ENCODE peak calls at places on chromosome 11, in seven cellular contexts. One of them, this sample, is unnamed.

GRCh38 chr11:106794058-106794457 is 224.2 kb downstream of the GUCY1A2 start:
- DNase-seq in EL: peak; percentile 6
- DNase-seq in AG09319: no peak
- DNase-seq in HS-5: peak; percentile 4
- DNase-seq in GM06990: no peak
- DNase-seq in PC-3: no peak
- DNase-seq in choroid plexus epithelial cell: peak; percentile 18
- DNase-seq in this sample: no peak

GRCh38 chr11:63770763-63771162 is 2.2 kb upstream of the ZFTA start:
- DNase-seq in EL: no peak
- DNase-seq in AG09319: no peak
- DNase-seq in HS-5: no peak
- DNase-seq in GM06990: no peak
- DNase-seq in PC-3: no peak
- DNase-seq in choroid plexus epithelial cell: no peak
- DNase-seq in this sample: no peak

GRCh38 chr11:70482529-70482917 is 84.2 kb downstream of the CTTN start:
- DNase-seq in EL: peak; percentile 9
- DNase-seq in AG09319: no peak
- DNase-seq in HS-5: no peak
- DNase-seq in GM06990: no peak
- DNase-seq in PC-3: no peak
- DNase-seq in choroid plexus epithelial cell: peak; percentile 55
- DNase-seq in this sample: no peak

GRCh38 chr11:46450846-46451470 is 59.4 kb upstream of the CHRM4 start:
- DNase-seq in EL: no peak
- DNase-seq in AG09319: no peak
- DNase-seq in HS-5: no peak
- DNase-seq in GM06990: no peak
- DNase-seq in PC-3: no peak
- DNase-seq in choroid plexus epithelial cell: peak; percentile 52
- DNase-seq in this sample: no peak

GRCh38 chr11:76638267-76639197 is 32.0 kb downstream of the LRRC32 start:
- DNase-seq in EL: no peak
- DNase-seq in AG09319: no peak
- DNase-seq in HS-5: no peak
- DNase-seq in GM06990: no peak
- DNase-seq in PC-3: no peak
- DNase-seq in choroid plexus epithelial cell: no peak
- DNase-seq in this sample: no peak

GRCh38 chr11:46391578-46392420 is at the start of gene CHRM4:
- DNase-seq in EL: peak; percentile 67
- DNase-seq in AG09319: no peak
- DNase-seq in HS-5: no peak
- DNase-seq in GM06990: no peak
- DNase-seq in PC-3: no peak
- DNase-seq in choroid plexus epithelial cell: peak; percentile 36
- DNase-seq in this sample: peak; percentile 81

GRCh38 chr11:121112498-121113455 is 11.7 kb downstream of the TECTA start:
- DNase-seq in EL: peak; percentile 64
- DNase-seq in AG09319: no peak
- DNase-seq in HS-5: peak; percentile 15
- DNase-seq in GM06990: peak; percentile 9
- DNase-seq in PC-3: peak; percentile 87
- DNase-seq in choroid plexus epithelial cell: peak; percentile 81
- DNase-seq in this sample: peak; percentile 82

GRCh38 chr11:45794169-45794568 is 10.8 kb upstream of the SLC35C1 start:
- DNase-seq in EL: no peak
- DNase-seq in AG09319: no peak
- DNase-seq in HS-5: no peak
- DNase-seq in GM06990: no peak
- DNase-seq in PC-3: no peak
- DNase-seq in choroid plexus epithelial cell: no peak
- DNase-seq in this sample: no peak

GRCh38 chr11:118437736-118438125 is 1.4 kb downstream of the KMT2A start:
- DNase-seq in EL: peak; percentile 41
- DNase-seq in AG09319: no peak
- DNase-seq in HS-5: no peak
- DNase-seq in GM06990: no peak
- DNase-seq in PC-3: peak; percentile 44
- DNase-seq in choroid plexus epithelial cell: peak; percentile 31
- DNase-seq in this sample: peak; percentile 54